ENCODE peak calls at places on chromosomes 6 and 20, in six cellular contexts. One of them, this sample, is unnamed.

GRCh38 chr20:25046181-25046641 is 11.7 kb downstream of the ACSS1 start:
- DNase-seq in heart right ventricle: peak
- DNase-seq in fibroblast of the aortic adventitia: no peak
- DNase-seq in breast epithelium: no peak
- DNase-seq in epithelial cell of esophagus: no peak
- DNase-seq in pancreas: peak
- DNase-seq in this sample: no peak

GRCh38 chr20:18001131-18001921 is 32.5 kb downstream of the MGME1 start:
- DNase-seq in breast epithelium: peak
- DNase-seq in pancreas: no peak
- DNase-seq in fibroblast of the aortic adventitia: peak
- DNase-seq in epithelial cell of esophagus: peak
- DNase-seq in heart right ventricle: peak
- DNase-seq in this sample: peak

GRCh38 chr6:138161434-138162103 is at the start of gene ARFGEF3:
- DNase-seq in heart right ventricle: peak
- DNase-seq in epithelial cell of esophagus: peak
- DNase-seq in breast epithelium: peak
- DNase-seq in pancreas: peak
- DNase-seq in fibroblast of the aortic adventitia: no peak
- DNase-seq in this sample: peak

GRCh38 chr6:93242049-93242448 is 177.3 kb downstream of the EPHA7 start:
- DNase-seq in breast epithelium: no peak
- DNase-seq in heart right ventricle: no peak
- DNase-seq in epithelial cell of esophagus: no peak
- DNase-seq in pancreas: no peak
- DNase-seq in fibroblast of the aortic adventitia: no peak
- DNase-seq in this sample: no peak

GRCh38 chr20:61487346-61488022 is 235.4 kb downstream of the CDH4 start:
- DNase-seq in heart right ventricle: no peak
- DNase-seq in epithelial cell of esophagus: peak
- DNase-seq in fibroblast of the aortic adventitia: peak
- DNase-seq in breast epithelium: no peak
- DNase-seq in pancreas: no peak
- DNase-seq in this sample: no peak

GRCh38 chr20:14716251-14716650 is 378.8 kb upstream of the FLRT3 start:
- DNase-seq in pancreas: no peak
- DNase-seq in heart right ventricle: no peak
- DNase-seq in fibroblast of the aortic adventitia: no peak
- DNase-seq in breast epithelium: no peak
- DNase-seq in epithelial cell of esophagus: no peak
- DNase-seq in this sample: no peak

GRCh38 chr6:5663256-5663655 is 343.5 kb downstream of the NRN1 start:
- DNase-seq in fibroblast of the aortic adventitia: peak
- DNase-seq in heart right ventricle: no peak
- DNase-seq in pancreas: no peak
- DNase-seq in breast epithelium: no peak
- DNase-seq in epithelial cell of esophagus: no peak
- DNase-seq in this sample: no peak

GRCh38 chr6:118617350-118617957 is 33.9 kb downstream of the CEP85L start:
- DNase-seq in heart right ventricle: no peak
- DNase-seq in fibroblast of the aortic adventitia: no peak
- DNase-seq in breast epithelium: no peak
- DNase-seq in epithelial cell of esophagus: no peak
- DNase-seq in pancreas: no peak
- DNase-seq in this sample: no peak

GRCh38 chr20:19757487-19757972 is 528 bp upstream of the RIN2 start:
- DNase-seq in pancreas: peak
- DNase-seq in heart right ventricle: peak
- DNase-seq in breast epithelium: peak
- DNase-seq in fibroblast of the aortic adventitia: peak
- DNase-seq in epithelial cell of esophagus: peak
- DNase-seq in this sample: peak

GRCh38 chr6:122663981-122664380 is 53.8 kb downstream of the PKIB start:
- DNase-seq in epithelial cell of esophagus: no peak
- DNase-seq in pancreas: no peak
- DNase-seq in heart right ventricle: no peak
- DNase-seq in fibroblast of the aortic adventitia: no peak
- DNase-seq in breast epithelium: no peak
- DNase-seq in this sample: no peak

GRCh38 chr6:63272397-63272796 is 47.4 kb downstream of the LGSN start:
- DNase-seq in pancreas: no peak
- DNase-seq in epithelial cell of esophagus: peak
- DNase-seq in breast epithelium: no peak
- DNase-seq in heart right ventricle: no peak
- DNase-seq in fibroblast of the aortic adventitia: peak
- DNase-seq in this sample: no peak

GRCh38 chr6:123635144-123635543 is 1.6 kb downstream of the TRDN start:
- DNase-seq in pancreas: no peak
- DNase-seq in epithelial cell of esophagus: no peak
- DNase-seq in heart right ventricle: no peak
- DNase-seq in breast epithelium: no peak
- DNase-seq in fibroblast of the aortic adventitia: no peak
- DNase-seq in this sample: no peak

GRCh38 chr6:71309666-71310065 is 21.1 kb downstream of the OGFRL1 start:
- DNase-seq in fibroblast of the aortic adventitia: peak
- DNase-seq in epithelial cell of esophagus: no peak
- DNase-seq in heart right ventricle: no peak
- DNase-seq in pancreas: no peak
- DNase-seq in breast epithelium: no peak
- DNase-seq in this sample: no peak

GRCh38 chr6:71310261-71310660 is 21.6 kb downstream of the OGFRL1 start:
- DNase-seq in breast epithelium: no peak
- DNase-seq in pancreas: no peak
- DNase-seq in epithelial cell of esophagus: no peak
- DNase-seq in heart right ventricle: no peak
- DNase-seq in fibroblast of the aortic adventitia: no peak
- DNase-seq in this sample: no peak

DNA sequence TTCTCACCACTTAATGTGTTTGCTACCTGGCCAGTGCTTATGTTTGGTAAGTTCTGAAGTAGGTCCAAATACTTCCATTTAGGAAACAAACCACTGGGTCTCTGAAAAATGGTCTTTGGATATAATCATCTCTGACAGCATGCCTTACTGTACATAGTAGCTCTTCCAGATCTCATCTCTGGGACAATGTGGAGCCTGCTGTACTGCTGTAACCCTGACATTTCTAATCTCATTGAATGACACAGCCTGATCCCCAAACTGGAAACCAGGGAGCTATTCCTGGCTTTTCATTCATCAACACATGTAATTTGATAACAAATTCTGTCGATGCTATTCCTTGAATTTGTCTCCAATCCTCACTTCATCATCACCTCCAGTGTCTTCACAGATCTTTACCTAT is 23.5 kb downstream of the OGFRL1 start:
- DNase-seq in fibroblast of the aortic adventitia: no peak
- DNase-seq in breast epithelium: no peak
- DNase-seq in heart right ventricle: no peak
- DNase-seq in pancreas: no peak
- DNase-seq in epithelial cell of esophagus: no peak
- DNase-seq in this sample: no peak
- TF ChIP-seq CTCF in fibroblast of the aortic adventitia: no peak
- TF ChIP-seq CTCF in breast epithelium: no peak
- TF ChIP-seq CTCF in heart right ventricle: no peak
- TF ChIP-seq CTCF in pancreas: no peak
- TF ChIP-seq CTCF in epithelial cell of esophagus: no peak
- TF ChIP-seq CTCF in this sample: no peak

DNA sequence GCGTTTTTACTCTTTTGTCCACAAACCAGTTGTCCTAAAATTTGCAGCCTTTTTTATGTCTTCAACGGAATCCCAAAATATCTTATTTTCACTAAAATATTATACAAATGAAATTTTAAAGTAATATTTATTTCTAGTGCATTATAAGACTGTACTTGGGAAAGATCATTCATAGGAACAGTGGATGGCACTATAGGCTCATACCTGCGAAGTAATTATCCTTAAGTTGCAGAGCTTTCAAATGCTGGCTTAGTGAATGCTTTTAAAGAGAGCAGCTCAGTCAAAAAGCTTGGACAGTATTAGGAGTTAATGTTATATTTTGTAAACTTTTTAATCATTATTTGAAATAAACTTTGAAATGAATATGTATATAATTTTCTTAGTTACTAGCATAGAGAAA is 254.9 kb downstream of the CDKAL1 start:
- DNase-seq in pancreas: no peak
- DNase-seq in epithelial cell of esophagus: peak
- DNase-seq in fibroblast of the aortic adventitia: peak
- DNase-seq in heart right ventricle: no peak
- DNase-seq in breast epithelium: no peak
- DNase-seq in this sample: no peak
- TF ChIP-seq CTCF in pancreas: no peak
- TF ChIP-seq CTCF in epithelial cell of esophagus: peak
- TF ChIP-seq CTCF in fibroblast of the aortic adventitia: peak
- TF ChIP-seq CTCF in heart right ventricle: peak
- TF ChIP-seq CTCF in breast epithelium: no peak
- TF ChIP-seq CTCF in this sample: no peak

GRCh38 chr6:23752414-23752813 is 373.6 kb upstream of the NRSN1 start:
- DNase-seq in fibroblast of the aortic adventitia: no peak
- DNase-seq in pancreas: no peak
- DNase-seq in heart right ventricle: no peak
- DNase-seq in breast epithelium: no peak
- DNase-seq in epithelial cell of esophagus: no peak
- DNase-seq in this sample: no peak

GRCh38 chr6:23754197-23754596 is 371.8 kb upstream of the NRSN1 start:
- DNase-seq in heart right ventricle: no peak
- DNase-seq in fibroblast of the aortic adventitia: no peak
- DNase-seq in pancreas: no peak
- DNase-seq in breast epithelium: no peak
- DNase-seq in epithelial cell of esophagus: peak
- DNase-seq in this sample: no peak
- TF ChIP-seq CTCF in heart right ventricle: peak
- TF ChIP-seq CTCF in fibroblast of the aortic adventitia: no peak
- TF ChIP-seq CTCF in pancreas: no peak
- TF ChIP-seq CTCF in breast epithelium: no peak
- TF ChIP-seq CTCF in epithelial cell of esophagus: no peak
- TF ChIP-seq CTCF in this sample: no peak

DNA sequence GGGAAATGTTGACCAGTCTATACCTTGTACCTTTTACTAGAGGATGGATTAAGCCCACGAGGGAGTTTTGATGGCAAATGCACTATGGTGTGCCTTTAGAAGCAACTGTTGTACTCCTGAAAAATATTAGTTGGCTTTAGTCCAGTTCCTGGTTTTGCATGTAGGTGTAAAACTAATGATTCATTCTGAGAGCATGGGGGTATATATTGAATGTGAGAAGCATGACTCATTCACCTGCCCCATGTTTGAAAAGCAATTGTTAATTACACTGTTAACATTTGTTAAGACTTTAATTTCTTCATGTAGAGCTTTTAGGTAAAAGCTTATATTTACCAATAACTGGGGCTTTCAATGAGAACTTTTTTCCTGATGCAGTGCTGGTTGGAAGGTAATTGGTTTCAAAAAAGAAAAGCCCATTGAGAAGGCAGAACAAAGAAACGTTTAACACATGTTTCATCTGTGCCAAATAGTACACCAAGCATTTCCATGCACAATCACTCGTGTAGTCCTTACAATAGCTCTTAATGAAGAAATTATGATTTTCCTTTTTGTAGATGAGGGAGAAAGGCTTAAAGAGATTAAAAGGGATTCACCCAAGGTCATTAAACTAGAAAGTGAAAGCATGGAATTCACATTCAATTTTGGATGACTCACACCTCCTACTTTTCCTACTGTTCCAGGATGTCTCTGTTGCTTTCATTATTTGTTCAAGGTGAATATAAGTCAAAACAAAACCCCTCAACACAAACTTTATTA is 134.1 kb downstream of the CCDC170 start:
- DNase-seq in pancreas: no peak
- DNase-seq in breast epithelium: no peak
- DNase-seq in heart right ventricle: no peak
- DNase-seq in fibroblast of the aortic adventitia: peak
- DNase-seq in epithelial cell of esophagus: peak
- DNase-seq in this sample: no peak
- TF ChIP-seq CTCF in pancreas: no peak
- TF ChIP-seq CTCF in breast epithelium: no peak
- TF ChIP-seq CTCF in heart right ventricle: no peak
- TF ChIP-seq CTCF in fibroblast of the aortic adventitia: no peak
- TF ChIP-seq CTCF in epithelial cell of esophagus: no peak
- TF ChIP-seq CTCF in this sample: no peak

This sample was measured in uterus.